ENCODE peak calls at places on chromosomes 6 and 20, in nine cellular contexts. D is NCI-H1417; F is colonic mucosa; Z is stimulated activated CD4-positive, alpha-beta T cell treated with anti-CD3 and anti-CD28 coated beads, Interleukin-2, amount 100 ng/mL, for 24 hours; I is GM04504; S is GM06990; E is left ventricle myocardium superior; T is dorsolateral prefrontal cortex; U is A549. J is an unnamed sample.

GRCh38 chr20:41293269-41294037 is 24.1 kb downstream of the ZHX3 start:
- DNase-seq in E (no peak), Z (no peak), S (no peak), U (no peak), F (no peak), I (no peak), T (no peak), D (no peak), J (no peak)

GRCh38 chr6:49676671-49677281 is 36.6 kb downstream of the CRISP2 start:
- DNase-seq in U (peak; percentile 2), F (no peak), S (no peak), I (peak; percentile 10), D (no peak), T (no peak), E (no peak), Z (no peak), J (peak; percentile 79)

GRCh38 chr6:4973415-4973814 is 30.4 kb downstream of the RPP40 start:
- DNase-seq in F (no peak), S (no peak), Z (no peak), E (no peak), D (no peak), T (no peak), U (no peak), I (no peak), J (no peak)

GRCh38 chr6:114747995-114748625 is 405.3 kb upstream of the HS3ST5 start:
- DNase-seq in F (peak; percentile 30), U (peak; percentile 31), D (peak; percentile 30), Z (peak; percentile 37), T (no peak), S (no peak), E (peak; percentile 24), I (peak; percentile 15), J (no peak)

GRCh38 chr6:2877057-2877882 is 25.8 kb downstream of the SERPINB9 start:
- DNase-seq in S (no peak), Z (no peak), I (no peak), F (peak; percentile 54), T (no peak), U (peak; percentile 86), E (no peak), D (no peak), J (no peak)

GRCh38 chr6:157012355-157012754 is 235.2 kb downstream of the ARID1B start:
- DNase-seq in Z (no peak), I (no peak), E (no peak), U (no peak), F (no peak), S (no peak), D (no peak), T (no peak), J (no peak)

GRCh38 chr6:112203577-112204349 is 50.6 kb downstream of the LAMA4 start:
- DNase-seq in U (peak; percentile 58), E (no peak), D (no peak), T (no peak), S (no peak), F (no peak), Z (no peak), I (no peak), J (no peak)

GRCh38 chr6:132934496-132934895 is 120.1 kb downstream of the RPS12 start:
- DNase-seq in S (no peak), E (no peak), F (no peak), T (no peak), D (no peak), I (no peak), U (no peak), Z (no peak), J (no peak)

GRCh38 chr6:107676002-107676401 is 148.1 kb downstream of the SCML4 start:
- DNase-seq in D (no peak), U (no peak), T (no peak), E (no peak), S (no peak), Z (no peak), F (no peak), I (no peak), J (no peak)

GRCh38 chr20:32344835-32345506 is 13.2 kb upstream of the ASXL1 start:
- DNase-seq in F (no peak), D (no peak), T (no peak), E (no peak), S (no peak), Z (no peak), U (no peak), I (no peak), J (peak; percentile 27)